ENCODE peak calls at places on chromosomes 13 and 19, in six cellular contexts. One of them, this sample, is unnamed.

GRCh38 chr19:9785367-9786331 is 17.1 kb upstream of the ZNF846 start:
- DNase-seq in amniotic epithelial cell: peak; percentile 94
- DNase-seq in germinal center: peak; percentile 99
- DNase-seq in Calu3: peak; percentile 96
- DNase-seq in activated T-helper 9 cell treated with anti-CD3 and anti-CD28 coated beads, Interleukin-2, amount 50 U/mL, for 16 hours: peak; percentile 95
- DNase-seq in T follicular helper cell: peak; percentile 97
- DNase-seq in this sample: peak; percentile 72

GRCh38 chr13:27375686-27376326 is 48.6 kb upstream of the GTF3A start:
- DNase-seq in amniotic epithelial cell: peak; percentile 58
- DNase-seq in germinal center: peak; percentile 78
- DNase-seq in Calu3: peak; percentile 74
- DNase-seq in activated T-helper 9 cell treated with anti-CD3 and anti-CD28 coated beads, Interleukin-2, amount 50 U/mL, for 16 hours: peak; percentile 26
- DNase-seq in T follicular helper cell: peak; percentile 31
- DNase-seq in this sample: peak; percentile 30

GRCh38 chr13:40640845-40641458 is 25.5 kb downstream of the FOXO1 start:
- DNase-seq in amniotic epithelial cell: peak; percentile 51
- DNase-seq in germinal center: no peak
- DNase-seq in Calu3: no peak
- DNase-seq in activated T-helper 9 cell treated with anti-CD3 and anti-CD28 coated beads, Interleukin-2, amount 50 U/mL, for 16 hours: no peak
- DNase-seq in T follicular helper cell: no peak
- DNase-seq in this sample: no peak

GRCh38 chr13:24161010-24161775 is 673 bp downstream of the SPATA13 start:
- DNase-seq in amniotic epithelial cell: no peak
- DNase-seq in germinal center: peak; percentile 55
- DNase-seq in Calu3: peak; percentile 38
- DNase-seq in activated T-helper 9 cell treated with anti-CD3 and anti-CD28 coated beads, Interleukin-2, amount 50 U/mL, for 16 hours: peak; percentile 8
- DNase-seq in T follicular helper cell: peak; percentile 14
- DNase-seq in this sample: no peak

GRCh38 chr13:24890256-24890655 is 126.3 kb downstream of the RNF17 start:
- DNase-seq in amniotic epithelial cell: no peak
- DNase-seq in germinal center: no peak
- DNase-seq in Calu3: no peak
- DNase-seq in activated T-helper 9 cell treated with anti-CD3 and anti-CD28 coated beads, Interleukin-2, amount 50 U/mL, for 16 hours: no peak
- DNase-seq in T follicular helper cell: no peak
- DNase-seq in this sample: no peak

GRCh38 chr13:40313269-40314200 is 352.9 kb downstream of the FOXO1 start:
- DNase-seq in amniotic epithelial cell: no peak
- DNase-seq in germinal center: no peak
- DNase-seq in Calu3: no peak
- DNase-seq in activated T-helper 9 cell treated with anti-CD3 and anti-CD28 coated beads, Interleukin-2, amount 50 U/mL, for 16 hours: no peak
- DNase-seq in T follicular helper cell: no peak
- DNase-seq in this sample: no peak

GRCh38 chr13:86446311-86446710 is 647.1 kb upstream of the SLITRK6 start:
- DNase-seq in amniotic epithelial cell: peak; percentile 65
- DNase-seq in germinal center: no peak
- DNase-seq in Calu3: no peak
- DNase-seq in activated T-helper 9 cell treated with anti-CD3 and anti-CD28 coated beads, Interleukin-2, amount 50 U/mL, for 16 hours: no peak
- DNase-seq in T follicular helper cell: no peak
- DNase-seq in this sample: peak; percentile 3

GRCh38 chr19:4570916-4571304 is 11.4 kb upstream of the SEMA6B start:
- DNase-seq in amniotic epithelial cell: no peak
- DNase-seq in germinal center: no peak
- DNase-seq in Calu3: no peak
- DNase-seq in activated T-helper 9 cell treated with anti-CD3 and anti-CD28 coated beads, Interleukin-2, amount 50 U/mL, for 16 hours: no peak
- DNase-seq in T follicular helper cell: no peak
- DNase-seq in this sample: no peak

GRCh38 chr13:98451676-98452105 is 125.2 kb downstream of the STK24 start:
- DNase-seq in amniotic epithelial cell: peak; percentile 49
- DNase-seq in germinal center: no peak
- DNase-seq in Calu3: no peak
- DNase-seq in activated T-helper 9 cell treated with anti-CD3 and anti-CD28 coated beads, Interleukin-2, amount 50 U/mL, for 16 hours: no peak
- DNase-seq in T follicular helper cell: no peak
- DNase-seq in this sample: peak; percentile 65

GRCh38 chr13:40082644-40083043 is 427.2 kb downstream of the COG6 start:
- DNase-seq in amniotic epithelial cell: peak; percentile 99
- DNase-seq in germinal center: no peak
- DNase-seq in Calu3: no peak
- DNase-seq in activated T-helper 9 cell treated with anti-CD3 and anti-CD28 coated beads, Interleukin-2, amount 50 U/mL, for 16 hours: no peak
- DNase-seq in T follicular helper cell: no peak
- DNase-seq in this sample: no peak

GRCh38 chr19:49682274-49682673 is 5.2 kb downstream of the PRMT1 start:
- DNase-seq in amniotic epithelial cell: no peak
- DNase-seq in germinal center: no peak
- DNase-seq in Calu3: no peak
- DNase-seq in activated T-helper 9 cell treated with anti-CD3 and anti-CD28 coated beads, Interleukin-2, amount 50 U/mL, for 16 hours: no peak
- DNase-seq in T follicular helper cell: no peak
- DNase-seq in this sample: no peak

GRCh38 chr19:50507376-50507775 is 3.6 kb downstream of the JOSD2 start:
- DNase-seq in amniotic epithelial cell: no peak
- DNase-seq in germinal center: no peak
- DNase-seq in Calu3: no peak
- DNase-seq in activated T-helper 9 cell treated with anti-CD3 and anti-CD28 coated beads, Interleukin-2, amount 50 U/mL, for 16 hours: no peak
- DNase-seq in T follicular helper cell: no peak
- DNase-seq in this sample: no peak

GRCh38 chr13:49997935-49998334 is 1.1 kb downstream of the TRIM13 start:
- DNase-seq in amniotic epithelial cell: no peak
- DNase-seq in germinal center: no peak
- DNase-seq in Calu3: no peak
- DNase-seq in activated T-helper 9 cell treated with anti-CD3 and anti-CD28 coated beads, Interleukin-2, amount 50 U/mL, for 16 hours: no peak
- DNase-seq in T follicular helper cell: no peak
- DNase-seq in this sample: no peak

GRCh38 chr19:4472174-4472974 is at the start of gene HDGFL2:
- DNase-seq in amniotic epithelial cell: no peak
- DNase-seq in germinal center: no peak
- DNase-seq in Calu3: no peak
- DNase-seq in activated T-helper 9 cell treated with anti-CD3 and anti-CD28 coated beads, Interleukin-2, amount 50 U/mL, for 16 hours: no peak
- DNase-seq in T follicular helper cell: no peak
- DNase-seq in this sample: no peak

GRCh38 chr13:57612568-57612967 is 19.0 kb upstream of the PCDH17 start:
- DNase-seq in amniotic epithelial cell: no peak
- DNase-seq in germinal center: no peak
- DNase-seq in Calu3: no peak
- DNase-seq in activated T-helper 9 cell treated with anti-CD3 and anti-CD28 coated beads, Interleukin-2, amount 50 U/mL, for 16 hours: no peak
- DNase-seq in T follicular helper cell: no peak
- DNase-seq in this sample: peak; percentile 53

GRCh38 chr13:32947886-32948285 is 68.3 kb upstream of the KL start:
- DNase-seq in amniotic epithelial cell: no peak
- DNase-seq in germinal center: no peak
- DNase-seq in Calu3: no peak
- DNase-seq in activated T-helper 9 cell treated with anti-CD3 and anti-CD28 coated beads, Interleukin-2, amount 50 U/mL, for 16 hours: no peak
- DNase-seq in T follicular helper cell: no peak
- DNase-seq in this sample: no peak

GRCh38 chr13:27022571-27023311 is 148.9 kb downstream of the USP12 start:
- DNase-seq in amniotic epithelial cell: peak; percentile 60
- DNase-seq in germinal center: no peak
- DNase-seq in Calu3: peak; percentile 20
- DNase-seq in activated T-helper 9 cell treated with anti-CD3 and anti-CD28 coated beads, Interleukin-2, amount 50 U/mL, for 16 hours: no peak
- DNase-seq in T follicular helper cell: no peak
- DNase-seq in this sample: no peak

GRCh38 chr19:18507021-18507726 is 14.7 kb downstream of the ELL start:
- DNase-seq in amniotic epithelial cell: peak; percentile 65
- DNase-seq in germinal center: no peak
- DNase-seq in Calu3: no peak
- DNase-seq in activated T-helper 9 cell treated with anti-CD3 and anti-CD28 coated beads, Interleukin-2, amount 50 U/mL, for 16 hours: no peak
- DNase-seq in T follicular helper cell: no peak
- DNase-seq in this sample: no peak

GRCh38 chr13:76852991-76853390 is 33.2 kb downstream of the KCTD12 start:
- DNase-seq in amniotic epithelial cell: peak; percentile 83
- DNase-seq in germinal center: no peak
- DNase-seq in Calu3: peak; percentile 2
- DNase-seq in activated T-helper 9 cell treated with anti-CD3 and anti-CD28 coated beads, Interleukin-2, amount 50 U/mL, for 16 hours: no peak
- DNase-seq in T follicular helper cell: no peak
- DNase-seq in this sample: no peak

GRCh38 chr19:50315773-50316448 is 13.3 kb downstream of the KCNC3 start:
- DNase-seq in amniotic epithelial cell: no peak
- DNase-seq in germinal center: no peak
- DNase-seq in Calu3: no peak
- DNase-seq in activated T-helper 9 cell treated with anti-CD3 and anti-CD28 coated beads, Interleukin-2, amount 50 U/mL, for 16 hours: no peak
- DNase-seq in T follicular helper cell: no peak
- DNase-seq in this sample: no peak

GRCh38 chr13:110266983-110267382 is 40.0 kb downstream of the COL4A1 start:
- DNase-seq in amniotic epithelial cell: no peak
- DNase-seq in germinal center: no peak
- DNase-seq in Calu3: no peak
- DNase-seq in activated T-helper 9 cell treated with anti-CD3 and anti-CD28 coated beads, Interleukin-2, amount 50 U/mL, for 16 hours: no peak
- DNase-seq in T follicular helper cell: no peak
- DNase-seq in this sample: no peak

GRCh38 chr19:2455481-2456300 is 1.1 kb downstream of the LMNB2 start:
- DNase-seq in amniotic epithelial cell: no peak
- DNase-seq in germinal center: peak; percentile 70
- DNase-seq in Calu3: no peak
- DNase-seq in activated T-helper 9 cell treated with anti-CD3 and anti-CD28 coated beads, Interleukin-2, amount 50 U/mL, for 16 hours: peak; percentile 39
- DNase-seq in T follicular helper cell: peak; percentile 15
- DNase-seq in this sample: no peak

GRCh38 chr19:48858984-48859710 is 9.3 kb downstream of the PLEKHA4 start:
- DNase-seq in amniotic epithelial cell: no peak
- DNase-seq in germinal center: peak; percentile 88
- DNase-seq in Calu3: no peak
- DNase-seq in activated T-helper 9 cell treated with anti-CD3 and anti-CD28 coated beads, Interleukin-2, amount 50 U/mL, for 16 hours: peak; percentile 60
- DNase-seq in T follicular helper cell: peak; percentile 73
- DNase-seq in this sample: no peak

GRCh38 chr13:113229791-113230190 is 20.4 kb downstream of the CUL4A start:
- DNase-seq in amniotic epithelial cell: no peak
- DNase-seq in germinal center: no peak
- DNase-seq in Calu3: no peak
- DNase-seq in activated T-helper 9 cell treated with anti-CD3 and anti-CD28 coated beads, Interleukin-2, amount 50 U/mL, for 16 hours: no peak
- DNase-seq in T follicular helper cell: no peak
- DNase-seq in this sample: no peak

GRCh38 chr19:1933245-1933644 is 7.7 kb upstream of the CSNK1G2 start:
- DNase-seq in amniotic epithelial cell: no peak
- DNase-seq in germinal center: peak; percentile 46
- DNase-seq in Calu3: no peak
- DNase-seq in activated T-helper 9 cell treated with anti-CD3 and anti-CD28 coated beads, Interleukin-2, amount 50 U/mL, for 16 hours: no peak
- DNase-seq in T follicular helper cell: no peak
- DNase-seq in this sample: no peak

GRCh38 chr13:40539954-40540706 is 126.3 kb downstream of the FOXO1 start:
- DNase-seq in amniotic epithelial cell: peak; percentile 82
- DNase-seq in germinal center: no peak
- DNase-seq in Calu3: peak; percentile 43
- DNase-seq in activated T-helper 9 cell treated with anti-CD3 and anti-CD28 coated beads, Interleukin-2, amount 50 U/mL, for 16 hours: no peak
- DNase-seq in T follicular helper cell: no peak
- DNase-seq in this sample: peak; percentile 61

GRCh38 chr13:106594986-106595385 is 27.0 kb upstream of the ARGLU1 start:
- DNase-seq in amniotic epithelial cell: peak; percentile 27
- DNase-seq in germinal center: no peak
- DNase-seq in Calu3: no peak
- DNase-seq in activated T-helper 9 cell treated with anti-CD3 and anti-CD28 coated beads, Interleukin-2, amount 50 U/mL, for 16 hours: no peak
- DNase-seq in T follicular helper cell: no peak
- DNase-seq in this sample: no peak

GRCh38 chr19:17289489-17289888 is 7.8 kb downstream of the ANKLE1 start:
- DNase-seq in amniotic epithelial cell: peak; percentile 90
- DNase-seq in germinal center: peak; percentile 91
- DNase-seq in Calu3: no peak
- DNase-seq in activated T-helper 9 cell treated with anti-CD3 and anti-CD28 coated beads, Interleukin-2, amount 50 U/mL, for 16 hours: no peak
- DNase-seq in T follicular helper cell: no peak
- DNase-seq in this sample: no peak

This sample was measured in NCI-H446 treated with DMSO at 0.1 percent for 48 hours.